ENCODE peak calls at places on chromosomes 2 and 18, in ten cellular contexts. Y is stimulated activated CD4-positive, alpha-beta T cell treated with anti-CD3 and anti-CD28 coated beads, TNF-alpha, amount 100 ng/mL, for 4 hours; T is fibroblast of the conjunctiva; U is NCI-H774; D is pancreas; Z is left lung; H is KG1; G is epithelial cell of esophagus; I is EL; R is GM13976. B is an unnamed sample.

GRCh38 chr2:37798315-37799005 is 126.6 kb upstream of the RMDN2 start:
- DNase-seq in T (no peak), U (no peak), Z (no peak), G (no peak), R (no peak), Y (no peak), D (no peak), I (peak), H (peak), B (peak)

GRCh38 chr2:9703701-9704221 is 73.0 kb upstream of the YWHAQ start:
- DNase-seq in I (peak), G (peak), U (no peak), D (no peak), Z (peak), H (no peak), T (peak), Y (no peak), R (no peak), B (no peak)

GRCh38 chr18:76984193-76985155 is 148.1 kb downstream of the MBP start:
- DNase-seq in H (no peak), T (no peak), G (no peak), U (no peak), R (no peak), D (no peak), Y (no peak), Z (no peak), I (no peak), B (no peak)

GRCh38 chr18:79585395-79586370 is 93.9 kb upstream of the CTDP1 start:
- DNase-seq in D (peak), R (no peak), I (no peak), H (no peak), G (no peak), U (no peak), Z (peak), Y (no peak), T (no peak), B (no peak)

GRCh38 chr2:171260471-171261424 is 100.1 kb upstream of the TLK1 start:
- DNase-seq in U (no peak), Z (no peak), Y (no peak), R (peak), I (no peak), D (no peak), T (no peak), G (no peak), H (no peak), B (no peak)

GRCh38 chr18:60070631-60071030 is 170.8 kb downstream of the PMAIP1 start:
- DNase-seq in I (peak), H (no peak), D (no peak), G (peak), T (no peak), U (no peak), Y (no peak), Z (no peak), R (no peak), B (no peak)

GRCh38 chr2:64401501-64401880 is 52.5 kb upstream of the LGALSL start:
- DNase-seq in U (peak), R (no peak), Z (no peak), D (no peak), Y (no peak), G (no peak), T (no peak), I (no peak), H (no peak), B (no peak)

GRCh38 chr2:26255735-26256384 is 11.1 kb downstream of the HADHB start:
- DNase-seq in R (no peak), T (no peak), D (no peak), Y (no peak), G (no peak), I (no peak), H (no peak), U (no peak), Z (no peak), B (no peak)

GRCh38 chr18:22563098-22563707 is 145.5 kb upstream of the CTAGE1 start:
- DNase-seq in I (peak), H (peak), D (no peak), R (peak), T (peak), U (peak), G (peak), Z (no peak), Y (no peak), B (peak)

GRCh38 chr2:57180042-57180567 is 866.5 kb upstream of the VRK2 start:
- DNase-seq in R (no peak), T (no peak), H (no peak), I (peak), U (no peak), G (peak), Y (no peak), Z (no peak), D (no peak), B (no peak)